ENCODE peak calls at places on chromosomes 6 and 20, in seven cellular contexts. E is endodermal cell, O is GM12878, H is mammary epithelial cell, X is mesendoderm, N is endothelial cell of umbilical vein, Z is HepG2. R is an unnamed sample.

GRCh38 chr6:32752580-32752979 is 10.8 kb downstream of the HLA-DQB2 start:
- DNase-seq in O (no peak), N (no peak), H (peak; percentile 69), Z (no peak), X (no peak), E (no peak), R (no peak)

GRCh38 chr20:50919567-50919966 is 11.7 kb downstream of the ADNP start:
- DNase-seq in Z (no peak), X (no peak), N (no peak), H (peak; percentile 91), E (no peak), O (no peak), R (peak; percentile 42)

GRCh38 chr6:152573762-152574161 is 63.4 kb downstream of the SYNE1 start:
- DNase-seq in O (no peak), E (no peak), X (no peak), Z (no peak), H (peak; percentile 16), N (no peak), R (no peak)

GRCh38 chr6:10528170-10528981 is 7.2 kb downstream of the GCNT2 start:
- DNase-seq in O (peak; percentile 72), N (peak; percentile 85), Z (peak; percentile 94), H (no peak), X (peak; percentile 40), E (peak; percentile 66), R (peak; percentile 44)

GRCh38 chr6:109660526-109660925 is 30.5 kb downstream of the AK9 start:
- DNase-seq in X (peak; percentile 10), O (no peak), E (no peak), Z (no peak), H (peak; percentile 52), N (no peak), R (no peak)

GRCh38 chr6:161796726-161797125 is 522.9 kb upstream of the AGPAT4 start:
- DNase-seq in H (no peak), E (no peak), Z (no peak), O (no peak), X (no peak), N (no peak), R (no peak)

GRCh38 chr20:61254881-61255589 is 3.0 kb downstream of the CDH4 start:
- DNase-seq in E (no peak), O (no peak), X (no peak), Z (no peak), N (no peak), H (peak; percentile 80), R (no peak)

GRCh38 chr20:13221673-13222318 is 722 bp downstream of the ISM1 start:
- DNase-seq in O (no peak), E (peak; percentile 89), X (peak; percentile 90), H (peak; percentile 76), N (peak; percentile 32), Z (peak; percentile 65), R (peak; percentile 84)

GRCh38 chr6:36126553-36127458 is 3.5 kb upstream of the MAPK13 start:
- DNase-seq in O (no peak), E (no peak), X (peak; percentile 18), H (peak; percentile 43), N (peak; percentile 45), Z (peak; percentile 31), R (no peak)

GRCh38 chr20:14568225-14568624 is 230.8 kb upstream of the FLRT3 start:
- DNase-seq in X (peak; percentile 51), E (no peak), N (no peak), Z (no peak), H (peak; percentile 37), O (no peak), R (peak; percentile 74)

GRCh38 chr6:5302995-5303622 is 41.8 kb downstream of the FARS2 start:
- DNase-seq in Z (peak; percentile 73), X (peak; percentile 84), N (peak; percentile 18), E (peak; percentile 90), O (peak; percentile 41), H (peak; percentile 77), R (peak; percentile 16)

GRCh38 chr6:16205377-16206144 is 32.8 kb upstream of the GMPR start:
- DNase-seq in O (peak; percentile 95), Z (no peak), X (no peak), H (no peak), E (no peak), N (peak; percentile 29), R (peak; percentile 99)

GRCh38 chr6:170435766-170436165 is 117.3 kb downstream of the PSMB1 start:
- DNase-seq in O (no peak), E (no peak), H (no peak), Z (no peak), N (no peak), X (no peak), R (no peak)

GRCh38 chr6:137415127-137415833 is 78.9 kb downstream of the OLIG3 start:
- DNase-seq in N (peak; percentile 73), Z (peak; percentile 50), E (peak; percentile 91), H (peak; percentile 49), O (no peak), X (peak; percentile 93), R (peak; percentile 83)

GRCh38 chr20:34561661-34562060 is 3.1 kb downstream of the MAP1LC3A start:
- DNase-seq in E (no peak), O (no peak), X (no peak), Z (no peak), H (no peak), N (no peak), R (no peak)

GRCh38 chr6:97557355-97557754 is 274.3 kb upstream of the MMS22L start:
- DNase-seq in N (no peak), X (no peak), O (no peak), E (no peak), Z (no peak), H (no peak), R (no peak)

GRCh38 chr6:114449659-114450058 is 106.8 kb upstream of the HS3ST5 start:
- DNase-seq in E (no peak), O (no peak), N (no peak), X (no peak), Z (no peak), H (no peak), R (no peak)

GRCh38 chr20:31815408-31816188 is 3.6 kb upstream of the MYLK2 start:
- DNase-seq in Z (no peak), X (peak; percentile 35), N (no peak), E (peak; percentile 66), H (no peak), O (no peak), R (peak; percentile 27)

GRCh38 chr6:26349964-26350857 is 14.8 kb upstream of the BTN3A2 start:
- DNase-seq in O (no peak), Z (peak; percentile 95), H (no peak), N (no peak), E (no peak), X (peak; percentile 84), R (no peak)

GRCh38 chr20:12967932-12968331 is 40.8 kb upstream of the SPTLC3 start:
- DNase-seq in X (no peak), E (no peak), N (no peak), Z (no peak), O (no peak), H (no peak), R (no peak)

GRCh38 chr6:16002332-16003196 is 126.3 kb upstream of the MYLIP start:
- DNase-seq in O (no peak), H (no peak), E (no peak), Z (no peak), N (no peak), X (no peak), R (no peak)

GRCh38 chr6:39496951-39497350 is 174.4 kb upstream of the KCNK16 start:
- DNase-seq in H (no peak), O (no peak), Z (no peak), X (no peak), E (no peak), N (no peak), R (peak; percentile 81)

GRCh38 chr6:44270526-44271405 is 516 bp downstream of the TMEM151B start:
- DNase-seq in Z (no peak), E (peak; percentile 87), O (no peak), X (peak; percentile 55), H (no peak), N (no peak), R (peak; percentile 33)

DNA sequence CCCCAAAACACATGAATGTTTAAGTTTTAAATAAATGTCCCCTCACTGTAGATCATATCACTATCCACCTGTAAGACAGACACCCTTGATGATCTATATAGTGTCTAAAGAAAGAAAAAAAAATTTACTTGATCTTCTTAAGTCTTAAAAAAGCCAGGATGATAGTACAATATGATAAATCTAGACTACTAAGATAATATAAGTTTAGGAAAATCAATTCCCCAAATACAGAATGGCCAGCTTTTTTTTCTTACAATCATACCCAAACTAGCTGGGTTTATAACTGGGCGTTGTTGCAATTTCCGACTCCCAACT is 14.4 kb downstream of the ZNF217 start:
- DNase-seq in O (no peak), Z (no peak), N (no peak), E (no peak), H (no peak), X (no peak), R (no peak)
- H3K9ac ChIP-seq in O (peak overlapping the region; percentile 75), Z (peak overlapping the region; percentile 57), N (peak overlapping the region; percentile 10), E (no peak overlapping the region), H (peak overlapping the region; percentile 44), X (no peak overlapping the region), R (peak overlapping the region; percentile 80)

DNA sequence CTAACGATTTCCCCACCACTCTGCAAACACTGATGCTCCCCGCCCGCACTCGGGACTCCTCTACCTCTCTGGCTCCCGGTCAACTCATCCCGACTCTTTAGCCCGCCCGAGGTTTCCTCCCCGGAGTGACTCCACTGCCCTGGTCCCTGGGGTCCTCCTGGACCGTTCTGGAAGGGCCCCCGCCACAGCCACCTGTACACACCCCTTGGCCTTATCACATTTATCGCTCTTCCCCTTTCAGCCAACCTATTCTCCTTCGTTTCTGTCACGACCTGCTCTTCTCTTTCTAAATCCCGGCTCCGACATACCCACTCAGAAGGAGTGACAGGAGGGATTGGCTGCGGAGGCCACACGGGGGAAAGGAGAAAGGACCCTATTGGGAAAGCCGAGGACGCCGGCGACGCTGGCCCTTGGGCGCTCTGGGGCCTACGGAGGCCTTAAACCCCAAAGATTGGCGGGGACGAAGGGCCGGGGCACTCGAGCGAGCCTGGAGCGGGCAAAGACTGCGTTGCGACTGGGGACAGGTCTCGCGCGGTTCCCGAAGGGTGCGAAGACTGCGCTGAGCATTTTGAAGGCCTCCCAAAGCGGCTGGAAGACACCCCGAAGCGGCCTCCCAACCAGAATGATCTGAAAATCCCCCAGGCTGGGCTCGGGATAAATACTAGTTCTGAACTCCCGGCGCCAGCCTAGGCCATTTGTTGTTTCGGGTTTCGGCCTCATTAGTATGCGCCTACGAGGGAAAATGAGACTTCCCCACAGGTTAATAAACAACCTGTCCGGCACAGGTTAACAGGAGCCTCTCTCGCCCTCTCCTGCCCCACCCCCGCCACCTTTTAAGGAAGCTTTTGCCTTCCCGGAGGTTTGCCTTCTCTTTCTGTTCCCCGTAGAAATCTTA is 9.2 kb downstream of the SIM1 start:
- DNase-seq in O (no peak), E (peak; percentile 85), Z (no peak), N (no peak), H (no peak), X (peak; percentile 71), R (no peak)
- H3K4me3 ChIP-seq in O (no peak overlapping the region), E (peak overlapping the region; percentile 71), Z (no peak overlapping the region), N (no peak overlapping the region), H (no peak overlapping the region), X (no peak overlapping the region), R (no peak overlapping the region)

GRCh38 chr6:135210632-135211305 is 29.7 kb downstream of the MYB start:
- DNase-seq in X (no peak), Z (no peak), N (no peak), E (no peak), O (no peak), H (no peak), R (no peak)
- H3K36me3 ChIP-seq in X (no peaks in the 10 kb centered on the region), Z (no peaks in the 10 kb centered on the region), N (no peaks in the 10 kb centered on the region), E (no peaks in the 10 kb centered on the region), O (no peaks in the 10 kb centered on the region), H (no peaks in the 10 kb centered on the region), R (no peaks in the 10 kb centered on the region)

DNA sequence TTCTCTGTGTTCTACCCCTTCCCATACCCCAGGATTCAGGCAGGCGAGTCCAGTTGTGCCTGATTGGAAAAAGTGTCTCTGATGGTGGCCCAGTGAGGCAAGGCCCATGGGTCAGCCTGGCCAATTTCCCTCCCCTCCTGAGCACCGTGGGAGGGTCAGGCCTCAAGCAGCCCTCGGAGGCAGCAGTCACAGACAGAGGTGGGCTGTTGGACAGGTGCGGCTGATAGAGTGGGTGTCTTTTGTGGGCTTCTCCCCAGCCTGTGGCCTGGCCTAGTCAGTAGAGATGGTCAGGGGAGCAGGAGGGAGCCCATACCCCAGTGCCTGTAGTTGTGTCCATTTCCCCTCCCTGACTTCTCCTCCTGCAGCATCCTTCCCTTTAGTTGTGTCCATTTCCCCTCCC is 8.9 kb downstream of the MYT1 start:
- DNase-seq in E (no peak), Z (no peak), H (no peak), X (no peak), N (no peak), O (no peak), R (no peak)
- H3K9ac ChIP-seq in E (no peak overlapping the region), Z (no peak overlapping the region), H (no peak overlapping the region), X (no peak overlapping the region), N (no peak overlapping the region), O (no peak overlapping the region), R (no peak overlapping the region)

R was measured in adipocyte.